ENCODE peak calls at places on chromosome 15, in five cellular contexts. One of them, this sample, is unnamed.

GRCh38 chr15:31463521-31464102 is 137.0 kb downstream of the KLF13 start:
- DNase-seq in neural progenitor cell: no peak
- DNase-seq in PC-9: no peak
- DNase-seq in uterus: no peak
- DNase-seq in transverse colon: no peak
- DNase-seq in this sample: no peak

GRCh38 chr15:98231696-98232440 is 271.4 kb downstream of the ARRDC4 start:
- DNase-seq in neural progenitor cell: no peak
- DNase-seq in PC-9: no peak
- DNase-seq in uterus: no peak
- DNase-seq in transverse colon: no peak
- DNase-seq in this sample: no peak

GRCh38 chr15:95712785-95713184 is 617.7 kb upstream of the NR2F2 start:
- DNase-seq in neural progenitor cell: no peak
- DNase-seq in PC-9: no peak
- DNase-seq in uterus: no peak
- DNase-seq in transverse colon: no peak
- DNase-seq in this sample: no peak

GRCh38 chr15:65032823-65033537 is 3.5 kb upstream of the MTFMT start:
- DNase-seq in neural progenitor cell: peak; percentile 92
- DNase-seq in PC-9: peak; percentile 71
- DNase-seq in uterus: peak; percentile 65
- DNase-seq in transverse colon: peak; percentile 85
- DNase-seq in this sample: peak; percentile 92

GRCh38 chr15:69035205-69035917 is 20.9 kb downstream of the NOX5 start:
- DNase-seq in neural progenitor cell: peak; percentile 63
- DNase-seq in PC-9: no peak
- DNase-seq in uterus: no peak
- DNase-seq in transverse colon: peak; percentile 26
- DNase-seq in this sample: no peak

GRCh38 chr15:27587810-27588209 is 511.3 kb downstream of the OCA2 start:
- DNase-seq in neural progenitor cell: peak; percentile 88
- DNase-seq in PC-9: no peak
- DNase-seq in uterus: no peak
- DNase-seq in transverse colon: no peak
- DNase-seq in this sample: no peak

GRCh38 chr15:35271371-35272043 is 186.4 kb upstream of the NANOGP8 start:
- DNase-seq in neural progenitor cell: no peak
- DNase-seq in PC-9: no peak
- DNase-seq in uterus: no peak
- DNase-seq in transverse colon: no peak
- DNase-seq in this sample: no peak

GRCh38 chr15:32030795-32031194 is 480 bp downstream of the CHRNA7 start:
- DNase-seq in neural progenitor cell: peak; percentile 48
- DNase-seq in PC-9: no peak
- DNase-seq in uterus: no peak
- DNase-seq in transverse colon: no peak
- DNase-seq in this sample: peak; percentile 41

GRCh38 chr15:75177360-75178071 is 24.2 kb upstream of the C15orf39 start:
- DNase-seq in neural progenitor cell: no peak
- DNase-seq in PC-9: no peak
- DNase-seq in uterus: no peak
- DNase-seq in transverse colon: no peak
- DNase-seq in this sample: no peak

GRCh38 chr15:76391847-76392246 is 55.3 kb downstream of the ISL2 start:
- DNase-seq in neural progenitor cell: no peak
- DNase-seq in PC-9: no peak
- DNase-seq in uterus: no peak
- DNase-seq in transverse colon: no peak
- DNase-seq in this sample: no peak

GRCh38 chr15:64383760-64384159 is 2.5 kb upstream of the PCLAF start:
- DNase-seq in neural progenitor cell: no peak
- DNase-seq in PC-9: no peak
- DNase-seq in uterus: no peak
- DNase-seq in transverse colon: no peak
- DNase-seq in this sample: no peak

GRCh38 chr15:100041380-100041779 is 300.4 kb downstream of the ADAMTS17 start:
- DNase-seq in neural progenitor cell: no peak
- DNase-seq in PC-9: no peak
- DNase-seq in uterus: no peak
- DNase-seq in transverse colon: no peak
- DNase-seq in this sample: no peak

GRCh38 chr15:100039994-100040393 is 301.8 kb downstream of the ADAMTS17 start:
- DNase-seq in neural progenitor cell: no peak
- DNase-seq in PC-9: no peak
- DNase-seq in uterus: no peak
- DNase-seq in transverse colon: no peak
- DNase-seq in this sample: no peak

GRCh38 chr15:100043069-100043641 is 298.6 kb downstream of the ADAMTS17 start:
- DNase-seq in neural progenitor cell: no peak
- DNase-seq in PC-9: peak; percentile 97
- DNase-seq in uterus: no peak
- DNase-seq in transverse colon: no peak
- DNase-seq in this sample: no peak

GRCh38 chr15:100043732-100044131 is 298.0 kb downstream of the ADAMTS17 start:
- DNase-seq in neural progenitor cell: no peak
- DNase-seq in PC-9: peak; percentile 75
- DNase-seq in uterus: no peak
- DNase-seq in transverse colon: no peak
- DNase-seq in this sample: no peak

GRCh38 chr15:100042558-100042957 is 299.2 kb downstream of the ADAMTS17 start:
- DNase-seq in neural progenitor cell: no peak
- DNase-seq in PC-9: no peak
- DNase-seq in uterus: no peak
- DNase-seq in transverse colon: no peak
- DNase-seq in this sample: no peak
- H3K4me3 ChIP-seq in neural progenitor cell: no peak overlapping the region
- H3K4me3 ChIP-seq in PC-9: peak overlapping the region; percentile 50
- H3K4me3 ChIP-seq in uterus: no peak overlapping the region
- H3K4me3 ChIP-seq in transverse colon: no peak overlapping the region
- H3K4me3 ChIP-seq in this sample: no peak overlapping the region

DNA sequence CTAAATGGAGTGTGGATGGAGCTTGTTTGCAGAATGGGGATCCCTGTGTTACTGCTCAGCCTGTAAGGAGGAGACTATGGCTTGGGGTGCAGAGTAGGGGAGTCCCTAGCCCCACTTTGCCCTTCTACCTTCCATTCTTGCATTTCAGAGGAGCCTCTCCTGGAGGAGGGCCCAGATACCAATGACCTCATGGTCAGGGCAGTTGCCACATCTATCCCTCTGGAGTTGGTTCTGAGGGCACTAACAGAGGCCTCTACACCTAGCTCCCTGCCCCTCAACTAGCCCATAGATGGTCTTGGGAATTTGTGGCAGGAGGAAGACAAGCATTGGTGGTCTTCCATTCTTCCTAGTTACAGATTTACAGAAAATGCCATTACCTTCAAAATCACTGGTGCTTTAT is 6.1 kb downstream of the SKOR1 start:
- DNase-seq in neural progenitor cell: no peak
- DNase-seq in PC-9: no peak
- DNase-seq in uterus: no peak
- DNase-seq in transverse colon: no peak
- DNase-seq in this sample: no peak
- H3K4me1 ChIP-seq in neural progenitor cell: peaks cover 56% of the 10 kb centered on the region
- H3K4me1 ChIP-seq in PC-9: no peaks in the 10 kb centered on the region
- H3K4me1 ChIP-seq in uterus: peaks cover 36% of the 10 kb centered on the region
- H3K4me1 ChIP-seq in transverse colon: peaks cover 44% of the 10 kb centered on the region
- H3K4me1 ChIP-seq in this sample: peaks cover 7% of the 10 kb centered on the region

DNA sequence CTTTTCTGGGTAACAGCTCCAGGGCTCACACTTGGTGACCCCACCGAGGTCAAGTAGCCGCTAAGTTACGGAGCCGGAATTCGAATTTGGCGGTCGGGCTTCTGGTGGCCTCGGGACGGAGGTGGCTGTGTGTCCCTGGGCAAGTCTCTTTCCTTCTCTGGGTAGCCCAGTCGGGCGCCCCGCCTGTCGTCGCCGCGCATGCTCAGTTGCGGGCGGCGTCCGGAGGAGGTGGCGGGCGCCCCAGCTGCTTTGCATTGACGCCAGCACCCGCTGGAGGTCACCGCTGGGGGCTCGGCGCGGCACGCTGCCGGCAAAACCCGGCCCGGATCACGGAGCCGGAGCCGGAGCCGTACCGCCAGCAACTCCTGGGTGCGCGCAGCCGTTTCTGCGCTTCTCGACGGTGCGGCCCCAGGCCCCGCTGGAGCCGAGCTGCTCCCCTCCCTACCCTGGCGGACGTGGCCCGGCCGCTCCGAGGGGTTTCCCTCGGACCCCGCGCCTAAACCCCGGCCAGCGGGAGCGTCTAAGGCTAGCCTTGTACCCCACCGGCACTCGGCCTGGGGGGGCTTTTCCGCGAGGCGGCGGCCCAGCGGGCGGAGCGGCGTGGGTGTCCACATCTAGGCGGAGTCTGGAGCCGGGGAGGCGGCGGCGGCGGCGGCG is 474 bp upstream of the PDE8A start:
- DNase-seq in neural progenitor cell: peak; percentile 95
- DNase-seq in PC-9: peak; percentile 87
- DNase-seq in uterus: peak; percentile 89
- DNase-seq in transverse colon: peak; percentile 97
- DNase-seq in this sample: peak; percentile 99
- H3K27me3 ChIP-seq in neural progenitor cell: peaks cover 77% of the 10 kb centered on the region
- H3K27me3 ChIP-seq in PC-9: no peaks in the 10 kb centered on the region
- H3K27me3 ChIP-seq in uterus: no peaks in the 10 kb centered on the region
- H3K27me3 ChIP-seq in transverse colon: no peaks in the 10 kb centered on the region
- H3K27me3 ChIP-seq in this sample: no peaks in the 10 kb centered on the region

GRCh38 chr15:50257924-50258323 is 7.6 kb downstream of the HDC start:
- DNase-seq in neural progenitor cell: no peak
- DNase-seq in PC-9: peak; percentile 86
- DNase-seq in uterus: no peak
- DNase-seq in transverse colon: no peak
- DNase-seq in this sample: no peak

GRCh38 chr15:50256188-50257041 is 9.1 kb downstream of the HDC start:
- DNase-seq in neural progenitor cell: no peak
- DNase-seq in PC-9: peak; percentile 84
- DNase-seq in uterus: no peak
- DNase-seq in transverse colon: no peak
- DNase-seq in this sample: no peak

GRCh38 chr15:50259276-50259675 is 6.2 kb downstream of the HDC start:
- DNase-seq in neural progenitor cell: no peak
- DNase-seq in PC-9: no peak
- DNase-seq in uterus: no peak
- DNase-seq in transverse colon: no peak
- DNase-seq in this sample: no peak

GRCh38 chr15:50260969-50261496 is 4.5 kb downstream of the HDC start:
- DNase-seq in neural progenitor cell: no peak
- DNase-seq in PC-9: no peak
- DNase-seq in uterus: no peak
- DNase-seq in transverse colon: no peak
- DNase-seq in this sample: no peak

DNA sequence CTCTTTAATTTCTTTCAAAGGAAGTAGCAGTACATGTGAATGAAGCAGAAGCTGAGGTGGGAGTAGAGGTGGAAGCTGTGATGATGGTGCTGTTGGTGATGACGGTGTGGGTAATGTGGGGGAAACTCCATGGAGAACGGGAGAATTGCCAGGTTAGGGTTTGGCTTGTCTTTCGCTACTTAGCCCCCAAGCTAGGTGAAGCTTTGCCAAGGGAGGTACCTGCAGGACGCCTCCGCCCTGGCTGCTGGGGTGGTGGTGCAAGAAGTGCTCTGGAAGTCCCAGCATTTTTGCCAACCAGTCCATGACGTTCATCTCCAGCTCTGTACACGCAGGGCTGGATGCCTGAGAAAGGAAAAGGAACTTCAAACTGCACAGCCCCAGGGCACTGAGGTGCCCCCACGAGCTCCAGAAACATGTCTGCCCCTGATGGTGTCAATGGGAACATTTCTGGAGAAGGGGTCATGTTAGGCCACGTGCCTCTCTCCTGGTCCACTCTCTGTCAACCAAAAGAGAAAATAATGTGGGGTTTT is 8.3 kb downstream of the HDC start:
- DNase-seq in neural progenitor cell: no peak
- DNase-seq in PC-9: no peak
- DNase-seq in uterus: no peak
- DNase-seq in transverse colon: no peak
- DNase-seq in this sample: no peak
- H3K4me3 ChIP-seq in neural progenitor cell: no peak overlapping the region
- H3K4me3 ChIP-seq in PC-9: no peak overlapping the region
- H3K4me3 ChIP-seq in uterus: no peak overlapping the region
- H3K4me3 ChIP-seq in transverse colon: no peak overlapping the region
- H3K4me3 ChIP-seq in this sample: no peak overlapping the region

GRCh38 chr15:25733856-25734679 is 129.1 kb downstream of the ATP10A start:
- DNase-seq in neural progenitor cell: no peak
- DNase-seq in PC-9: no peak
- DNase-seq in uterus: no peak
- DNase-seq in transverse colon: no peak
- DNase-seq in this sample: no peak
- H3K4me1 ChIP-seq in neural progenitor cell: peaks cover 14% of the 10 kb centered on the region
- H3K4me1 ChIP-seq in PC-9: no peaks in the 10 kb centered on the region
- H3K4me1 ChIP-seq in uterus: no peaks in the 10 kb centered on the region
- H3K4me1 ChIP-seq in transverse colon: no peaks in the 10 kb centered on the region
- H3K4me1 ChIP-seq in this sample: peaks cover 10% of the 10 kb centered on the region

DNA sequence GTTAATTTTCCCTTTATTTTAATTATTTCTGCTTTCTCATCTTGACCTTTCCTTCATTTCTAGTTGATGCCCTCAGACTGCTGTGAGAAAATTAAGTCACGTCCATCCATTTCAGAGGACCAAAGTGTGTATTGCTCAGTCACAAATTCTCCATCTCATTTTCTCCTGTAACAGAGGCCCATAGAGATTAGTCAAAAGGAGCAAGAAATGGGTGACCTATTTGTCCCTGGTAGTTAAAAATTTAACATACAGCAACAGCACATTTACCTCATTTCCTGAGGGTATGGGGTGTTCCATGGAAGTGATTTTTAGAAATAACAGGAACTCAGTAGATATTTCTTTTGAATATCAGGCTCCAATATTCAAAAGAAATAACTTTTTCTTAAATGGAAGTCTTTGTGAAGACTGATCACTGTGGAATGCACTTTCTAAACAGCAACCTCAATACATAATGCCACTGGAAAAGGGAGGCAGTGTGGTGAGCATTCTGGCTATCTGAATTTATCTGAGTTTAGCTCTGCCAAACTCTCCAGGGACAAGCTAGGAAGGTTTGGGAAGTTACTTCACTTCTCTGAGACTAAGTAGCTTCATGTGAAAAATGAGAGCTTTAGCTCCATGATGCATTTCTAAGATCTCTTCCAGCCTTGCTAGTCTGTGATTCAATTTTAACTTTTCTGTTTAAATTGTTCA is 808.2 kb downstream of the SQOR start:
- DNase-seq in neural progenitor cell: no peak
- DNase-seq in PC-9: no peak
- DNase-seq in uterus: no peak
- DNase-seq in transverse colon: no peak
- DNase-seq in this sample: no peak
- H3K27me3 ChIP-seq in neural progenitor cell: no peaks in the 10 kb centered on the region
- H3K27me3 ChIP-seq in PC-9: no peaks in the 10 kb centered on the region
- H3K27me3 ChIP-seq in uterus: no peaks in the 10 kb centered on the region
- H3K27me3 ChIP-seq in transverse colon: no peaks in the 10 kb centered on the region
- H3K27me3 ChIP-seq in this sample: no peaks in the 10 kb centered on the region